ENCODE peak calls at places on chromosomes 2 and 18, in five cellular contexts. S, Y, C, P and J are unnamed samples.

GRCh38 chr2:229634574-229635185 is 79.7 kb downstream of the DNER start:
- DNase-seq in S (no peak), Y (no peak), C (no peak), P (no peak), J (no peak)

GRCh38 chr2:146927080-146927714 is 917.6 kb upstream of the ACVR2A start:
- DNase-seq in S (no peak), Y (no peak), C (peak), P (peak), J (peak)

GRCh38 chr18:24878289-24878688 is 417.9 kb downstream of the HRH4 start:
- DNase-seq in S (no peak), Y (no peak), C (peak), P (peak), J (peak)

GRCh38 chr2:46171441-46171953 is 125.7 kb upstream of the EPAS1 start:
- DNase-seq in S (no peak), Y (no peak), C (no peak), P (no peak), J (peak)

GRCh38 chr2:78699696-78700095 is 325.8 kb upstream of the REG3G start:
- DNase-seq in S (no peak), Y (no peak), C (no peak), P (no peak), J (no peak)

GRCh38 chr2:119735565-119735964 is 24.2 kb upstream of the PTPN4 start:
- DNase-seq in S (no peak), Y (no peak), C (no peak), P (no peak), J (no peak)

GRCh38 chr2:113085542-113085941 is 17.8 kb downstream of the IL1F10 start:
- DNase-seq in S (no peak), Y (no peak), C (no peak), P (no peak), J (no peak)

GRCh38 chr2:607709-608108 is 69.5 kb downstream of the TMEM18 start:
- DNase-seq in S (no peak), Y (no peak), C (no peak), P (no peak), J (no peak)